ENCODE peak calls at places on chromosomes 1 and 21, in nine cellular contexts. K, M, O, B, H, U, W, Y and F are unnamed samples.

GRCh38 chr1:50979964-50980363 is 9.9 kb downstream of the CDKN2C start:
- DNase-seq in K (no peak), M (no peak), O (no peak), B (no peak), H (no peak), U (peak), W (no peak), Y (no peak), F (no peak)

GRCh38 chr1:30779294-30780071 is 21.9 kb upstream of the LAPTM5 start:
- DNase-seq in K (peak), M (peak), O (no peak), B (peak), H (peak), U (peak), W (peak), Y (peak), F (peak)

GRCh38 chr1:19772053-19772452 is 27.7 kb downstream of the TMCO4 start:
- DNase-seq in K (no peak), M (no peak), O (no peak), B (no peak), H (no peak), U (no peak), W (no peak), Y (no peak), F (no peak)

GRCh38 chr1:12174789-12175455 is 8.1 kb downstream of the TNFRSF1B start:
- DNase-seq in K (no peak), M (no peak), O (no peak), B (no peak), H (no peak), U (no peak), W (peak), Y (no peak), F (no peak)

GRCh38 chr1:228735871-228736586 is 750 bp downstream of the RHOU start:
- DNase-seq in K (no peak), M (peak), O (no peak), B (peak), H (peak), U (no peak), W (peak), Y (no peak), F (no peak)

GRCh38 chr1:46244656-46245371 is 2.7 kb upstream of the RAD54L start:
- DNase-seq in K (peak), M (no peak), O (no peak), B (no peak), H (peak), U (peak), W (no peak), Y (peak), F (peak)

GRCh38 chr1:112389689-112390088 is 6.3 kb upstream of the CTTNBP2NL start:
- DNase-seq in K (no peak), M (no peak), O (no peak), B (no peak), H (no peak), U (no peak), W (no peak), Y (no peak), F (no peak)

GRCh38 chr21:29258626-29259335 is 39.9 kb upstream of the BACH1 start:
- DNase-seq in K (no peak), M (no peak), O (peak), B (no peak), H (no peak), U (no peak), W (no peak), Y (no peak), F (peak)

GRCh38 chr1:47013239-47013638 is 10.2 kb upstream of the CYP4X1 start:
- DNase-seq in K (no peak), M (no peak), O (no peak), B (no peak), H (no peak), U (no peak), W (no peak), Y (no peak), F (no peak)

GRCh38 chr1:156152628-156153027 is 757 bp upstream of the SEMA4A start:
- DNase-seq in K (no peak), M (no peak), O (no peak), B (no peak), H (no peak), U (no peak), W (no peak), Y (no peak), F (no peak)

GRCh38 chr1:55412060-55412459 is 196.9 kb upstream of the USP24 start:
- DNase-seq in K (no peak), M (no peak), O (no peak), B (no peak), H (no peak), U (no peak), W (no peak), Y (no peak), F (no peak)

GRCh38 chr1:24393892-24394291 is 19.7 kb downstream of the STPG1 start:
- DNase-seq in K (peak), M (no peak), O (no peak), B (no peak), H (no peak), U (no peak), W (no peak), Y (no peak), F (peak)

GRCh38 chr1:170765712-170766330 is 101.9 kb downstream of the PRRX1 start:
- DNase-seq in K (peak), M (no peak), O (no peak), B (no peak), H (no peak), U (peak), W (no peak), Y (no peak), F (peak)